ENCODE peak calls at places on chromosomes 1 and 21, in five cellular contexts. U is tibial artery, S is H1, H is RWPE1, D is HCT116. I is an unnamed sample.

GRCh38 chr1:63968663-63969460 is 195.0 kb downstream of the ROR1 start:
- DNase-seq in S (no peak), D (no peak), U (peak), H (no peak), I (no peak)

GRCh38 chr1:114152211-114153050 is 1.2 kb downstream of the SYT6 start:
- DNase-seq in D (no peak), S (peak), U (peak), H (peak), I (no peak)

GRCh38 chr1:192343304-192343703 is 26.5 kb downstream of the RGS21 start:
- DNase-seq in H (no peak), S (no peak), D (no peak), U (no peak), I (no peak)

GRCh38 chr1:183635112-183635605 is 424 bp downstream of the ARPC5 start:
- DNase-seq in S (peak), U (peak), D (no peak), H (no peak), I (peak)

GRCh38 chr1:118223426-118223825 is 38.4 kb upstream of the SPAG17 start:
- DNase-seq in S (peak), D (no peak), U (no peak), H (no peak), I (peak)

GRCh38 chr1:1349256-1350012 is at the start of gene DVL1:
- DNase-seq in S (peak), D (no peak), U (peak), H (peak), I (peak)

GRCh38 chr1:185541861-185542260 is 192.3 kb upstream of the HMCN1 start:
- DNase-seq in D (no peak), U (no peak), S (no peak), H (no peak), I (no peak)

GRCh38 chr1:189880135-189880534 is 597.5 kb downstream of the BRINP3 start:
- DNase-seq in U (no peak), D (no peak), H (no peak), S (no peak), I (no peak)

GRCh38 chr1:180841460-180841859 is 71.2 kb upstream of the KIAA1614 start:
- DNase-seq in S (no peak), D (no peak), U (no peak), H (no peak), I (peak)

GRCh38 chr1:108016451-108016920 is 51.5 kb upstream of the VAV3 start:
- DNase-seq in U (no peak), D (no peak), S (no peak), H (peak), I (no peak)

GRCh38 chr1:211541715-211542477 is 37.1 kb downstream of the SLC30A1 start:
- DNase-seq in S (no peak), U (no peak), H (no peak), D (no peak), I (peak)

GRCh38 chr1:177686929-177687328 is 282.9 kb downstream of the SEC16B start:
- DNase-seq in U (no peak), D (no peak), S (no peak), H (no peak), I (no peak)

GRCh38 chr1:151347523-151348246 is 633 bp upstream of the RFX5 start:
- DNase-seq in U (no peak), D (no peak), H (no peak), S (no peak), I (no peak)

GRCh38 chr1:39639333-39640130 is at the start of gene HEYL:
- DNase-seq in U (peak), H (peak), D (peak), S (peak), I (peak)

GRCh38 chr1:86487131-86487804 is 18.5 kb downstream of the CLCA1 start:
- DNase-seq in U (no peak), D (no peak), S (no peak), H (no peak), I (no peak)

GRCh38 chr21:17900990-17901385 is 81.8 kb upstream of the C21orf91 start:
- DNase-seq in S (no peak), U (no peak), D (no peak), H (no peak), I (no peak)

GRCh38 chr1:110490791-110491451 is 28.1 kb downstream of the KCNA10 start:
- DNase-seq in D (no peak), U (no peak), S (no peak), H (no peak), I (no peak)

GRCh38 chr21:36321325-36322082 is 1.5 kb downstream of the MORC3 start:
- DNase-seq in S (no peak), D (no peak), H (no peak), U (no peak), I (no peak)

GRCh38 chr1:38578444-38578951 is 281.1 kb downstream of the RRAGC start:
- DNase-seq in D (no peak), S (peak), H (no peak), U (no peak), I (no peak)

GRCh38 chr1:85372683-85373446 is 92.1 kb downstream of the DDAH1 start:
- DNase-seq in U (no peak), S (no peak), H (peak), D (no peak), I (no peak)

GRCh38 chr1:201119826-201120225 is 7.2 kb downstream of the ASCL5 start:
- DNase-seq in S (no peak), D (no peak), U (no peak), H (no peak), I (no peak)

GRCh38 chr1:201116091-201116490 is 3.9 kb upstream of the CACNA1S start:
- DNase-seq in H (no peak), S (no peak), U (no peak), D (no peak), I (no peak)

GRCh38 chr1:201115390-201115937 is 3.2 kb upstream of the CACNA1S start:
- DNase-seq in H (no peak), D (no peak), U (no peak), S (no peak), I (no peak)

GRCh38 chr1:201122321-201123017 is 4.5 kb downstream of the ASCL5 start:
- DNase-seq in S (no peak), D (no peak), H (peak), U (no peak), I (no peak)

GRCh38 chr1:201119206-201119814 is 7.1 kb upstream of the CACNA1S start:
- DNase-seq in S (peak), U (no peak), D (peak), H (peak), I (peak)
- TF ChIP-seq CTCF in S (peak), U (peak), D (peak), H (peak), I (peak)

DNA sequence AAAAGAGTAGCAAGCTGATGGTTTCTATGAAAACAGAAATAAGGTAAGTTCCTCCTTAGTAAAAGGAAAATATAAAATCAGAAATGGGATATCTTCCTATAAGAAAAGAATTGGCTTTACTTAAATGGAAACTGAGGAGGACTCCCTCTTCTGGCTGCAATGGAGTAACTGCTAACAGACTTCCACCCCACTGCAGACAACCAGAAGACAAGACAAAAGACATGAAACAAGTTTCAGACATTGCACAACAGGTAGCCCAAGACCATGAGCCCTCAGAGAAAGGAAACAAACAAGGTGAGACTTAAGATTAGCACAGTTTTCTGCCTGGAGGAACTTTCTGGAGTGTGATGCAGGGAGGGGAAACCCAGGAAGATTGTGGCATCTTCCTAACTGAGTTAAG is 17.0 kb upstream of the OLFML2B start:
- DNase-seq in S (no peak), D (peak), H (no peak), U (no peak), I (no peak)
- TF ChIP-seq CTCF in S (peak), D (peak), H (peak), U (no peak), I (peak)

DNA sequence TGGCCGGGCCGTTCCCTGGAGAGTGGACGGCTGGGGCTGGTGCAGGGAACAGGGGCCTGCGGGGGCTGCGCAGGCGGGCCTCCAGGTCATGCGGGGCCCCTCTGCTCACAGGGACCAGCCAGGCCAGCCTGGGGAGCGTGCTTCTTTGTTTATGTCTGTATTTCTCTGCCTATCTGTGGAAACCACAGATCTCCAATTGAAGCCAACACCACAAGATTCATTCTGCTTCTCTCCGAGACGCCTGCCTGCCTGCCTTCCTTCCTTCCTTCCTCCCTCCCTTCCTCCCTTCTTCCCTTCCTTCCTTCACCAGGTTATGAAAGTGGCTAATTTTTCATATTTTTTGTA is 39.9 kb upstream of the HMGN1 start:
- DNase-seq in D (no peak), U (no peak), H (no peak), S (no peak), I (no peak)
- TF ChIP-seq CTCF in D (peak), U (peak), H (peak), S (no peak), I (no peak)

GRCh38 chr1:41021526-41022308 is at the start of gene SLFNL1:
- DNase-seq in S (peak), H (no peak), D (no peak), U (peak), I (no peak)

GRCh38 chr1:41024953-41025352 is 3.4 kb upstream of the SLFNL1 start:
- DNase-seq in H (no peak), S (no peak), D (no peak), U (peak), I (no peak)

GRCh38 chr1:41022424-41022823 is 899 bp upstream of the SLFNL1 start:
- DNase-seq in S (no peak), H (no peak), U (peak), D (no peak), I (no peak)

GRCh38 chr1:41025979-41026819 is 4.7 kb upstream of the SLFNL1 start:
- DNase-seq in H (no peak), D (no peak), U (peak), S (no peak), I (no peak)

GRCh38 chr1:41023279-41023990 is 1.9 kb upstream of the SLFNL1 start:
- DNase-seq in H (no peak), U (peak), S (no peak), D (no peak), I (peak)
- TF ChIP-seq CTCF in H (no peak), U (peak), S (peak), D (peak), I (peak)

DNA sequence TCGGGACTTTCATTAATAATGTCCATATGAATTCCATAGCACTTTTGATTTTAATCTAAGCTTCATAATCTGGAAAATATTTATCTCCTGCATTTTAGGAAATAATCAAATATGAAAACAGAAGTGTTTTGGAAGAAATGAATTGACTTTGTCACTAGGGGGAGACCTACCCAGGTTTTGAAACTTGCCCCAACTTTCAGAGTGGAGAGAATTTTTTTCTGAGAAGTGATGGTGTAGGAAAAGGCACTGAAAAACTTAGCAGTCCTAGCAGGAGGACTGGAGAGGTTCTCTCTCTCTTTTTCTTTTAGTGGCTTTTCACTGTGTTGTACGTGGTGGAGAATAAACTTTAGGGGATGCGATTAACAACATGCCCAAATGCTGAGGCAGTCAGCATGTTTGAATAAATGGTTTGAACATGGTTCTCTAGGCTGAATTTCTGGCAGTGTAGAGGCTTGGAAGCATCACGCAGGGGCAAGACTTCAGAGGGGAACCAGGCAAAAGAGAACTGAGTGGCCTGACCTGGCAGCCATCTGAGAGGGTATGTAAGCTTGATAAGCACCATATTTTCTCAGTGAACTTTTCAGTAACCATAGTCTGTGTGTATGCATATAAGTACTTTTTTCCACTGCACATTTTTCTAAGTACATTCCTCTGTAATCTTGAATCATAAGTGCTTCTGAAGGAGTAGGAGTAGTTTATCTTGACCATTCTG is 68.3 kb upstream of the NEK7 start:
- DNase-seq in U (no peak), D (peak), H (peak), S (no peak), I (peak)
- TF ChIP-seq CTCF in U (peak), D (peak), H (peak), S (peak), I (peak)

GRCh38 chr1:156893048-156893953 is at the start of gene PEAR1:
- DNase-seq in D (no peak), H (no peak), U (peak), S (peak), I (no peak)
- TF ChIP-seq CTCF in D (no peak), H (no peak), U (no peak), S (peak), I (no peak)

DNA sequence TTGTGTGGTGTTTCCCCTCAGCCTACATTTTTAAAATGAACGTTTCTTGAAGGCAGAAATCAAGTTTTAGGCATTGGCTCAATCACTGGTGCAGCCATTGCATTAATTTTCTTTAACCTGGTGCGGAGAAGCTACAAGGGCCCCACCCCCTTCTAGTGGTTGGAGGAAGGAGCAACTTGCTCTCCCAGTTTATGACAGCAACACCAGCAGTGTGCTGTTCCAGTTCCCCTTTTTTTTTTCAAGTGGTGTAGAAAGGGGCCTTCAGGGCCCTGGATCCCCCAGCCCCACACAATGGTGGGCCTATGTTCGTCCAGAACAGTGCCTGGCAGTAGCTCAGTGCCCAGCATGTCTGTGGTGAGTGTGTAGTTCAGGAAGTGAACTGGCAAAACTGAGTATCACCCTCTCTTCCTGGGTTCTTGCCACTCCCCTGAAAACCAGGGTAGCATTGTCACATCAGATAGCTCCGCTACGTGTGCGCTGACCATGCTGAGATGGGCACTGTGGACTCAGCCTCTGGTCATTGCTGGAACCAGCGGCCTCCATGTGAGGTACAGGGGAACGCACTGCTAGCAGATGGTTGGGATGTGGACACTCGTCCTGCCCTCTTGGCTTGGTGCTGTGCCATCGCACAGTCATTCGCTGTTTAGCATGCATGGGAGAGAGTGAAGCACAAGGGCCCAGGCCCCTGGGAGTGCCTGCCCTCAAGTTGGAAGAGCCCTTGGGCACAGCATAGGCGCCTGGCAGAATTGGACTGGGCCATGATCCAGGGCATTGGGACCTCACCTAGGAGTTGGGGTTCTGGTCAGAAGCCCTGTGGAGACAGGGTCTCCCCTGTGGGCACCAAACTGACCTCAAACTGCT is 7.2 kb downstream of the ARF1 start:
- DNase-seq in S (no peak), H (no peak), U (peak), D (no peak), I (no peak)
- TF ChIP-seq CTCF in S (no peak), H (no peak), U (no peak), D (no peak), I (no peak)

GRCh38 chr21:30408782-30409494 is 13.1 kb downstream of the KRTAP13-1 start:
- DNase-seq in H (peak), U (no peak), D (peak), S (peak), I (peak)
- TF ChIP-seq CTCF in H (peak), U (peak), D (no peak), S (peak), I (no peak)

I was measured in Calu3.